ENCODE peak calls at places on chromosomes 5 and 9, in seven cellular contexts. One of them, this sample, is unnamed.

GRCh38 chr9:136265561-136266355 is 20.1 kb upstream of the QSOX2 start:
- DNase-seq in HFFc6: no peak
- DNase-seq in GM23248: no peak
- DNase-seq in effector memory CD4-positive, alpha-beta T cell: no peak
- DNase-seq in CD8-positive, alpha-beta memory T cell: no peak
- DNase-seq in DMS 273 treated with DMSO at 0.1 percent for 48 hours: no peak
- DNase-seq in GM19239: no peak
- DNase-seq in this sample: no peak

GRCh38 chr5:160287378-160288051 is 24.8 kb downstream of the CCNJL start:
- DNase-seq in CD8-positive, alpha-beta memory T cell: no peak
- DNase-seq in effector memory CD4-positive, alpha-beta T cell: no peak
- DNase-seq in HFFc6: peak; percentile 4
- DNase-seq in GM19239: no peak
- DNase-seq in GM23248: no peak
- DNase-seq in DMS 273 treated with DMSO at 0.1 percent for 48 hours: peak; percentile 84
- DNase-seq in this sample: no peak

GRCh38 chr9:135761845-135762168 is 59.8 kb downstream of the KCNT1 start:
- DNase-seq in CD8-positive, alpha-beta memory T cell: no peak
- DNase-seq in GM23248: no peak
- DNase-seq in GM19239: no peak
- DNase-seq in effector memory CD4-positive, alpha-beta T cell: no peak
- DNase-seq in HFFc6: no peak
- DNase-seq in DMS 273 treated with DMSO at 0.1 percent for 48 hours: no peak
- DNase-seq in this sample: no peak

GRCh38 chr5:34915856-34916192 is 313 bp downstream of the BRIX1 start:
- DNase-seq in effector memory CD4-positive, alpha-beta T cell: no peak
- DNase-seq in DMS 273 treated with DMSO at 0.1 percent for 48 hours: no peak
- DNase-seq in GM23248: peak; percentile 50
- DNase-seq in CD8-positive, alpha-beta memory T cell: no peak
- DNase-seq in HFFc6: no peak
- DNase-seq in GM19239: no peak
- DNase-seq in this sample: no peak

GRCh38 chr9:85246566-85246965 is 495.2 kb downstream of the AGTPBP1 start:
- DNase-seq in DMS 273 treated with DMSO at 0.1 percent for 48 hours: no peak
- DNase-seq in GM19239: no peak
- DNase-seq in effector memory CD4-positive, alpha-beta T cell: no peak
- DNase-seq in GM23248: no peak
- DNase-seq in CD8-positive, alpha-beta memory T cell: no peak
- DNase-seq in HFFc6: no peak
- DNase-seq in this sample: no peak

GRCh38 chr5:94268226-94268625 is 350.2 kb downstream of the KIAA0825 start:
- DNase-seq in effector memory CD4-positive, alpha-beta T cell: no peak
- DNase-seq in CD8-positive, alpha-beta memory T cell: no peak
- DNase-seq in GM19239: no peak
- DNase-seq in GM23248: no peak
- DNase-seq in HFFc6: no peak
- DNase-seq in DMS 273 treated with DMSO at 0.1 percent for 48 hours: no peak
- DNase-seq in this sample: no peak

GRCh38 chr9:14340536-14340935 is 26.6 kb upstream of the NFIB start:
- DNase-seq in DMS 273 treated with DMSO at 0.1 percent for 48 hours: no peak
- DNase-seq in CD8-positive, alpha-beta memory T cell: no peak
- DNase-seq in effector memory CD4-positive, alpha-beta T cell: no peak
- DNase-seq in GM19239: no peak
- DNase-seq in HFFc6: no peak
- DNase-seq in GM23248: no peak
- DNase-seq in this sample: no peak

GRCh38 chr5:1706428-1706827 is 93.2 kb downstream of the MRPL36 start:
- DNase-seq in HFFc6: no peak
- DNase-seq in GM19239: no peak
- DNase-seq in DMS 273 treated with DMSO at 0.1 percent for 48 hours: no peak
- DNase-seq in CD8-positive, alpha-beta memory T cell: no peak
- DNase-seq in effector memory CD4-positive, alpha-beta T cell: no peak
- DNase-seq in GM23248: no peak
- DNase-seq in this sample: no peak

GRCh38 chr5:179393078-179393477 is 47.8 kb upstream of the ADAMTS2 start:
- DNase-seq in GM23248: peak; percentile 73
- DNase-seq in CD8-positive, alpha-beta memory T cell: no peak
- DNase-seq in GM19239: no peak
- DNase-seq in DMS 273 treated with DMSO at 0.1 percent for 48 hours: no peak
- DNase-seq in effector memory CD4-positive, alpha-beta T cell: no peak
- DNase-seq in HFFc6: peak; percentile 91
- DNase-seq in this sample: no peak

GRCh38 chr5:21121213-21121612 is 1133.2 kb upstream of the CDH18 start:
- DNase-seq in DMS 273 treated with DMSO at 0.1 percent for 48 hours: no peak
- DNase-seq in effector memory CD4-positive, alpha-beta T cell: no peak
- DNase-seq in CD8-positive, alpha-beta memory T cell: no peak
- DNase-seq in GM19239: no peak
- DNase-seq in GM23248: no peak
- DNase-seq in HFFc6: no peak
- DNase-seq in this sample: no peak

GRCh38 chr9:97803167-97804058 is 49.6 kb upstream of the FOXE1 start:
- DNase-seq in CD8-positive, alpha-beta memory T cell: peak; percentile 70
- DNase-seq in HFFc6: peak; percentile 49
- DNase-seq in DMS 273 treated with DMSO at 0.1 percent for 48 hours: no peak
- DNase-seq in GM23248: peak; percentile 82
- DNase-seq in GM19239: peak; percentile 86
- DNase-seq in effector memory CD4-positive, alpha-beta T cell: peak; percentile 56
- DNase-seq in this sample: peak; percentile 67

GRCh38 chr5:149284501-149284900 is 12.8 kb downstream of the AFAP1L1 start:
- DNase-seq in GM23248: peak; percentile 83
- DNase-seq in GM19239: no peak
- DNase-seq in DMS 273 treated with DMSO at 0.1 percent for 48 hours: no peak
- DNase-seq in effector memory CD4-positive, alpha-beta T cell: no peak
- DNase-seq in CD8-positive, alpha-beta memory T cell: no peak
- DNase-seq in HFFc6: no peak
- DNase-seq in this sample: no peak

GRCh38 chr5:2754621-2755370 is 3.3 kb upstream of the IRX2 start:
- DNase-seq in effector memory CD4-positive, alpha-beta T cell: no peak
- DNase-seq in GM23248: peak; percentile 76
- DNase-seq in GM19239: no peak
- DNase-seq in HFFc6: no peak
- DNase-seq in CD8-positive, alpha-beta memory T cell: no peak
- DNase-seq in DMS 273 treated with DMSO at 0.1 percent for 48 hours: no peak
- DNase-seq in this sample: no peak

GRCh38 chr5:32223972-32224608 is 50.0 kb upstream of the GOLPH3 start:
- DNase-seq in GM19239: no peak
- DNase-seq in GM23248: peak; percentile 77
- DNase-seq in effector memory CD4-positive, alpha-beta T cell: no peak
- DNase-seq in DMS 273 treated with DMSO at 0.1 percent for 48 hours: no peak
- DNase-seq in HFFc6: peak; percentile 72
- DNase-seq in CD8-positive, alpha-beta memory T cell: no peak
- DNase-seq in this sample: no peak

GRCh38 chr5:143402464-143403356 is 776 bp downstream of the NR3C1 start:
- DNase-seq in GM23248: peak; percentile 72
- DNase-seq in effector memory CD4-positive, alpha-beta T cell: peak; percentile 21
- DNase-seq in CD8-positive, alpha-beta memory T cell: peak; percentile 53
- DNase-seq in HFFc6: peak; percentile 41
- DNase-seq in GM19239: no peak
- DNase-seq in DMS 273 treated with DMSO at 0.1 percent for 48 hours: peak; percentile 26
- DNase-seq in this sample: peak; percentile 36

GRCh38 chr5:98978528-98978927 is 49.7 kb upstream of the CHD1 start:
- DNase-seq in DMS 273 treated with DMSO at 0.1 percent for 48 hours: no peak
- DNase-seq in effector memory CD4-positive, alpha-beta T cell: no peak
- DNase-seq in GM19239: no peak
- DNase-seq in GM23248: no peak
- DNase-seq in CD8-positive, alpha-beta memory T cell: no peak
- DNase-seq in HFFc6: no peak
- DNase-seq in this sample: no peak

This sample was measured in effector CD4-positive, alpha-beta T cell.